ENCODE peak calls at places on chromosomes 5 and 9, in eight cellular contexts. Z is tibial nerve, F is MM.1S, Y is brain microvascular endothelial cell, G is uterus, X is OCI-LY7, Q is tibial artery, U is GM12878. M is an unnamed sample. For H3K36me3, the result is how much of the 10 kb centered on the place peaks cover.

GRCh38 chr9:114861922-114862605 is 56.2 kb upstream of the TNFSF15 start:
- DNase-seq in Z (no peak), F (no peak), Y (no peak), G (no peak), X (no peak), Q (no peak), U (no peak), M (no peak)

GRCh38 chr5:139562847-139563246 is 1.7 kb downstream of the UBE2D2 start:
- DNase-seq in Z (no peak), F (peak), Y (no peak), G (no peak), X (no peak), Q (no peak), U (no peak), M (no peak)

GRCh38 chr5:79560774-79561524 is 47.0 kb upstream of the HOMER1 start:
- DNase-seq in Z (no peak), F (peak), Y (no peak), G (no peak), X (peak), Q (no peak), U (peak), M (no peak)

GRCh38 chr5:74953961-74954720 is 88.0 kb upstream of the FAM169A start:
- DNase-seq in Z (no peak), F (no peak), Y (peak), G (no peak), X (no peak), Q (no peak), U (no peak), M (no peak)

GRCh38 chr5:137808503-137809135 is 54.5 kb upstream of the HNRNPA0 start:
- DNase-seq in Z (no peak), F (no peak), Y (peak), G (no peak), X (no peak), Q (no peak), U (no peak), M (peak)

GRCh38 chr5:170195876-170196275 is 36.9 kb upstream of the C5orf58 start:
- DNase-seq in Z (no peak), F (no peak), Y (no peak), G (no peak), X (no peak), Q (no peak), U (no peak), M (no peak)

GRCh38 chr9:112717669-112718331 is at the start of gene INIP:
- DNase-seq in Z (peak), F (peak), Y (peak), G (peak), X (peak), Q (peak), U (peak), M (peak)

GRCh38 chr5:119954106-119954505 is 324.7 kb downstream of the FAM170A start:
- DNase-seq in Z (no peak), F (no peak), Y (no peak), G (no peak), X (no peak), Q (no peak), U (no peak), M (no peak)

GRCh38 chr9:4108708-4109444 is 191.0 kb downstream of the GLIS3 start:
- DNase-seq in Z (no peak), F (no peak), Y (no peak), G (no peak), X (no peak), Q (no peak), U (no peak), M (peak)

GRCh38 chr5:127876384-127876783 is 173.2 kb downstream of the CCDC192 start:
- DNase-seq in Z (no peak), F (no peak), Y (no peak), G (no peak), X (no peak), Q (no peak), U (no peak), M (no peak)

GRCh38 chr5:170049713-170050112 is 56.0 kb upstream of the FOXI1 start:
- DNase-seq in Z (no peak), F (no peak), Y (no peak), G (no peak), X (no peak), Q (no peak), U (no peak), M (no peak)

GRCh38 chr9:4569101-4569500 is 78.8 kb downstream of the SLC1A1 start:
- DNase-seq in Z (no peak), F (no peak), Y (no peak), G (no peak), X (no peak), Q (no peak), U (no peak), M (no peak)

GRCh38 chr5:36692791-36693763 is 86.7 kb downstream of the SLC1A3 start:
- DNase-seq in Z (peak), F (peak), Y (peak), G (peak), X (peak), Q (peak), U (no peak), M (peak)

GRCh38 chr9:124505901-124506346 is 1.3 kb downstream of the NR5A1 start:
- DNase-seq in Z (no peak), F (no peak), Y (no peak), G (no peak), X (no peak), Q (no peak), U (no peak), M (peak)

GRCh38 chr5:129245489-129245888 is 150.9 kb downstream of the ISOC1 start:
- DNase-seq in Z (no peak), F (no peak), Y (no peak), G (no peak), X (no peak), Q (no peak), U (no peak), M (no peak)

GRCh38 chr9:98429613-98430012 is 174.2 kb upstream of the TBC1D2 start:
- DNase-seq in Z (no peak), F (no peak), Y (no peak), G (no peak), X (no peak), Q (no peak), U (no peak), M (no peak)

GRCh38 chr5:149072791-149073190 is 9.9 kb upstream of the SH3TC2 start:
- DNase-seq in Z (no peak), F (no peak), Y (no peak), G (no peak), X (no peak), Q (no peak), U (no peak), M (no peak)

GRCh38 chr5:135862744-135863143 is 28.3 kb downstream of the SLC25A48 start:
- DNase-seq in Z (no peak), F (no peak), Y (no peak), G (no peak), X (no peak), Q (no peak), U (no peak), M (no peak)

GRCh38 chr5:102921341-102922047 is 166.4 kb downstream of the PAM start:
- DNase-seq in Z (no peak), F (no peak), Y (no peak), G (no peak), X (no peak), Q (no peak), U (no peak), M (no peak)

GRCh38 chr5:44388504-44389409 is 463 bp downstream of the FGF10 start:
- DNase-seq in Z (no peak), F (no peak), Y (no peak), G (peak), X (no peak), Q (peak), U (no peak), M (peak)

GRCh38 chr9:120182011-120182410 is 398.0 kb downstream of the CDK5RAP2 start:
- DNase-seq in Z (no peak), F (no peak), Y (no peak), G (no peak), X (no peak), Q (no peak), U (no peak), M (no peak)

GRCh38 chr9:107737610-107737986 is 248.0 kb upstream of the KLF4 start:
- DNase-seq in Z (no peak), F (no peak), Y (no peak), G (no peak), X (no peak), Q (no peak), U (no peak), M (no peak)

GRCh38 chr5:129459485-129460120 is 495 bp upstream of the ADAMTS19 start:
- DNase-seq in Z (no peak), F (no peak), Y (peak), G (peak), X (no peak), Q (no peak), U (no peak), M (peak)

GRCh38 chr9:34991833-34992375 is 2.4 kb downstream of the DNAJB5 start:
- DNase-seq in Z (no peak), F (no peak), Y (no peak), G (peak), X (no peak), Q (peak), U (no peak), M (peak)

GRCh38 chr5:103523319-103523718 is 39.3 kb downstream of the NUDT12 start:
- DNase-seq in Z (no peak), F (no peak), Y (no peak), G (no peak), X (no peak), Q (no peak), U (no peak), M (no peak)

GRCh38 chr9:79667716-79668458 is 96.1 kb downstream of the TLE4 start:
- DNase-seq in Z (no peak), F (no peak), Y (no peak), G (no peak), X (no peak), Q (no peak), U (no peak), M (no peak)

GRCh38 chr9:73153793-73154227 is 2.1 kb downstream of the ANXA1 start:
- DNase-seq in Z (no peak), F (no peak), Y (no peak), G (no peak), X (no peak), Q (no peak), U (no peak), M (no peak)

GRCh38 chr5:39780341-39780740 is 355.6 kb upstream of the DAB2 start:
- DNase-seq in Z (no peak), F (no peak), Y (peak), G (no peak), X (no peak), Q (no peak), U (no peak), M (no peak)

GRCh38 chr9:87556821-87557220 is 59.2 kb downstream of the DAPK1 start:
- DNase-seq in Z (no peak), F (no peak), Y (no peak), G (peak), X (peak), Q (peak), U (no peak), M (peak)

GRCh38 chr5:171386006-171386671 is 1.5 kb upstream of the NPM1 start:
- DNase-seq in Z (no peak), F (no peak), Y (no peak), G (no peak), X (no peak), Q (no peak), U (no peak), M (no peak)

GRCh38 chr5:38931731-38932130 is 85.9 kb downstream of the OSMR start:
- DNase-seq in Z (no peak), F (no peak), Y (peak), G (no peak), X (no peak), Q (no peak), U (no peak), M (no peak)

GRCh38 chr9:110526426-110526825 is 53.1 kb downstream of the SVEP1 start:
- DNase-seq in Z (no peak), F (no peak), Y (no peak), G (no peak), X (no peak), Q (no peak), U (no peak), M (no peak)

GRCh38 chr5:151023651-151024050 is 3.3 kb downstream of the GPX3 start:
- DNase-seq in Z (no peak), F (no peak), Y (no peak), G (peak), X (no peak), Q (peak), U (no peak), M (peak)

GRCh38 chr5:142391031-142391872 is 66.4 kb upstream of the SPRY4 start:
- DNase-seq in Z (no peak), F (no peak), Y (no peak), G (no peak), X (no peak), Q (no peak), U (no peak), M (no peak)

GRCh38 chr5:39006650-39007049 is 67.5 kb downstream of the RICTOR start:
- DNase-seq in Z (no peak), F (no peak), Y (no peak), G (no peak), X (no peak), Q (no peak), U (no peak), M (no peak)

GRCh38 chr5:175878544-175879438 is 7.4 kb downstream of the CPLX2 start:
- DNase-seq in Z (no peak), F (no peak), Y (no peak), G (no peak), X (no peak), Q (no peak), U (no peak), M (no peak)

GRCh38 chr5:99285606-99286005 is 356.8 kb upstream of the CHD1 start:
- DNase-seq in Z (no peak), F (no peak), Y (no peak), G (no peak), X (no peak), Q (no peak), U (no peak), M (no peak)

GRCh38 chr9:108910914-108911313 is 23.0 kb downstream of the ELP1 start:
- DNase-seq in Z (no peak), F (no peak), Y (no peak), G (no peak), X (no peak), Q (no peak), U (no peak), M (no peak)
- TF ChIP-seq CTCF in Z (no peak), F (no peak), Y (no peak), G (no peak), X (no peak), Q (no peak), U (no peak), M (no peak)

DNA sequence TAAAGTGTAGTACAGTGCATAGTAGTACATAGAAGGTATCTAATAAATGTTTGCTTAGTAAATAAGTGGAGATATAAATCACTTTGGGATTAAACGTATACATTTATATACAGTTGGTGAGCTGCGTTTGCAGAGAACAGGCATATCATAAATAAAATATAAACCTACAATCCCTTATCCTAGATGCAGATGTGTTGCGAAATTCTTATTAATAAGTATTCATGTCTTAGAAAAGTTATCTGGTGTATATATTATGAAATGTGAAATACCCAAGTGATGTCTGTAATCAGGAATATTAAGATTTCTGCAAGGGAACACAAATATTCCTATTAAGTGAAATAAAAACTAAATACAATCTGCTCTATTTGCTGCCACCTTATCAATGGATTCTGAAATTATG is 8.8 kb downstream of the CCNH start:
- DNase-seq in Z (no peak), F (no peak), Y (no peak), G (no peak), X (no peak), Q (no peak), U (no peak), M (no peak)
- H3K36me3 ChIP-seq in Z (under half), F (under half), Y (half or more), G (under half), X (half or more), Q (half or more), U (under half), M (half or more)

DNA sequence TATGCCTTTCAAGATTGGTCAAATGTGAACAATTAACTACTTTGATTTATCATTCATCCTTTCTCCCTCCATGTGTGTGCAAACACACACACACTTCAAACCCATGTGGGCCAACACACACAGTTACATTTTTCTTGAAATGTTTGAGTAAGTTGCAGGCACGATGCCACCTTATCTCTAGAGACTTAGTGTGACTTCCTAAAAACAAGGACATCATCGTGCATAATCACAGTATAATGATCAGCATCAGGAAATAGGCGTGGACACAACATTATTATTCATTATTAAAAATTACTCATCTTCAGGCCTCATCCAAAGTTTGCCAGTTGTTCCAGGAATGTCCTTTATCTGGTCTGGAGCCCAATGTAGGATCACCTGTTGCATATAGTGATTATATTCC is 209.5 kb downstream of the GNA14 start:
- DNase-seq in Z (no peak), F (no peak), Y (no peak), G (no peak), X (no peak), Q (no peak), U (no peak), M (no peak)
- H3K4me3 ChIP-seq in Z (no peak), F (no peak), Y (no peak), G (no peak), X (no peak), Q (no peak), U (no peak), M (no peak)

GRCh38 chr5:154713615-154714125 is 41.5 kb upstream of the LARP1 start:
- DNase-seq in Z (no peak), F (no peak), Y (no peak), G (no peak), X (no peak), Q (no peak), U (no peak), M (peak)
- TF ChIP-seq CTCF in Z (no peak), F (no peak), Y (no peak), G (no peak), X (no peak), Q (no peak), U (no peak), M (no peak)

GRCh38 chr5:179621551-179621971 is 1.9 kb downstream of the HNRNPH1 start:
- DNase-seq in Z (no peak), F (peak), Y (no peak), G (no peak), X (no peak), Q (peak), U (no peak), M (no peak)
- H3K36me3 ChIP-seq in Z (under half), F (half or more), Y (half or more), G (under half), X (half or more), Q (half or more), U (under half), M (half or more)

DNA sequence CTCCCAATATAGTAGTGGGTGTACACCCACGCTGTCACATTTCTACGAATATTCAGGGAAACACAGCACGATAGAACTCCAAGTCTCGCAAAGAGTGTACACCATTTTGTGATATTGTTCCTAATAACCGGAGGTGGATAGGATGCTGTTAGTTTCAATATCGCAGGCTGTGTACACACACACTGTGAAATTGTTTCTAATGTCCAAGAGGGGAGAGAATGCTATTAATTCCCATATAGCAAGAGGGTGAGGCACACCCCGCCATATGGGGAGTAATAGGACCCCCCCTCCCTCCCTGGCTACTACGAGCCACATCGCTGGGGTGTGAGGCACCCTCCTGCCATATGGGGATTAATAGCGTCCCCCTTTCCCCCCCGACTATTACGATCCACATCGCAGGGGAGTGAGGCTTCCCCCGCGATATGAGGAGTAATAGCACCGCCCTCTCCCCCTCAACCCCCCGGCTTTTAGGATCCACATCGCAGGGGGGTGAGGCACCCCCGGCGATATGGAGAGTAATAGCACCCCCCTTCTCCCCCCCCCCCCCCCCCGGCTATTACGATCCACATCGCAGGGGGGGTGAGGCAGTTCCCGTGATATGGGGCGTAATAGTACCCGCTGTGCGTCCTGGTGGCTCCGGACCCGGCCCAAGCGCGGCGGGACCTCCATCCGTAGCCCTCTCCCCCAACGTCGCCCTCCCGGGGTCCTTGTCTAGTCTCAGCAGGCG is 565 bp upstream of the STK32A start:
- DNase-seq in Z (no peak), F (no peak), Y (no peak), G (peak), X (no peak), Q (no peak), U (no peak), M (peak)
- H3K4me3 ChIP-seq in Z (peak), F (peak), Y (peak), G (peak), X (no peak), Q (peak), U (no peak), M (peak)

GRCh38 chr9:77177143-77177893 is at the start of gene VPS13A:
- DNase-seq in Z (peak), F (peak), Y (peak), G (peak), X (peak), Q (peak), U (peak), M (peak)
- TF ChIP-seq CTCF in Z (peak), F (peak), Y (peak), G (peak), X (peak), Q (peak), U (peak), M (no peak)

DNA sequence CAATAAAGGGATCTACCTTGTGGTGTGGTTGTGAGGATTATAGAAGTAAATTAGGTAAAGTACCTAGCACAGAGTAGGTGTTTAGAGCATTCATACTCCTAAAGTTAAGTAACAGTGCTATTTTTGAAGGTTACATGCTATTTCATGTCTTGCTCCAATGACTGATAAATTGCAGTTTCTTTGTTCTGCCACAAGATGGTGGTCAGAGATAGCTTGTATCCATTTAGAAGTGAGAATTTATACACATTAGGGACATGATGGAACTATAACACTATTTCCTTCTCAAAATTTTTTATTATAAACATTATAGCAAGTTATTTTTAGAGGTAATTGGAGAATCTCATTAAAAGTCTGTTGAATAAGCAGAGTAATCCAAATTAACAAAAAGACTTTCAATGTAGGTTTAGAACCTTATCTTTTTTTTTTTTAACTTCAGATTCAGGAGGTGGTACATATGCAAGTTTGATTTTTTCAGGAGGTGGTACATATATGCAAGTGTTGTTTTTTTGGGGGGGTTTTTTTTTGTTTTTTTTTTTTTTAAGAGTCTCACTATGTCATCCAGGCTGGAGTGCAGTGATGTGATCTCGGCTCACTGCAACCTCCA is 17.1 kb downstream of the MTREX start:
- DNase-seq in Z (no peak), F (peak), Y (peak), G (no peak), X (peak), Q (no peak), U (no peak), M (no peak)
- H3K36me3 ChIP-seq in Z (under half), F (under half), Y (under half), G (under half), X (half or more), Q (under half), U (under half), M (under half)

DNA sequence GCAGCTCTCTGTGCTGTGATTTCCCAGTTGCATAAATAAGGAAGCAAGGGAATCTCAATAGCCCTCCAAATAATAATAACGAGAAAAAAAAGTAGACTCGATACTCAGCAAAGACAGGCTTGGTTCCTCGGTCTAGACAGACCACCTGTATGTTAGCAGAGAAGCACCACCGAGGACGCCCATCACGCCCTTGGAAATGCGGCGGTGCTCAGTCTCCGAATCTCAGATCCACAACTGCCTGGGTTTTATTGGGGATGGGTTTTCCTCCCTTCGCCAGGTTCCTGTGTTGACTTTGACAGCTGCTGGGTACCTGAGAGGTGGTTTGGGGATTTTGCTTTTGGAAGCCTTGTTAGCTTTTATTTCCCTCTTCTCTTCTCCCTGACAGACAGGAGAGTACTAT is 7.2 kb downstream of the DAB2IP start:
- DNase-seq in Z (no peak), F (no peak), Y (no peak), G (no peak), X (no peak), Q (no peak), U (no peak), M (no peak)
- H3K4me3 ChIP-seq in Z (no peak), F (no peak), Y (no peak), G (no peak), X (no peak), Q (peak), U (no peak), M (no peak)

M was measured in adrenal gland.